ENCODE peak calls at places on chromosome 4, in five cellular contexts. One of them, this sample, is unnamed. For H3K4me1, the result is how much of the 10 kb centered on the place peaks cover.

GRCh38 chr4:158010346-158010745 is 162.5 kb downstream of the GASK1B start:
- DNase-seq in pancreas: no peak
- DNase-seq in upper lobe of left lung: no peak
- DNase-seq in body of pancreas: no peak
- DNase-seq in lung: no peak
- DNase-seq in this sample: no peak

GRCh38 chr4:84569009-84569408 is 13.9 kb upstream of the CDS1 start:
- DNase-seq in pancreas: no peak
- DNase-seq in upper lobe of left lung: no peak
- DNase-seq in body of pancreas: no peak
- DNase-seq in lung: no peak
- DNase-seq in this sample: no peak

GRCh38 chr4:96874657-96875056 is 1034.8 kb downstream of the PDHA2 start:
- DNase-seq in pancreas: no peak
- DNase-seq in upper lobe of left lung: no peak
- DNase-seq in body of pancreas: no peak
- DNase-seq in lung: no peak
- DNase-seq in this sample: no peak

GRCh38 chr4:23909671-23910070 is 19.8 kb upstream of the PPARGC1A start:
- DNase-seq in pancreas: no peak
- DNase-seq in upper lobe of left lung: no peak
- DNase-seq in body of pancreas: no peak
- DNase-seq in lung: no peak
- DNase-seq in this sample: no peak

GRCh38 chr4:102869569-102870227 is 906 bp downstream of the CISD2 start:
- DNase-seq in pancreas: no peak
- DNase-seq in upper lobe of left lung: no peak
- DNase-seq in body of pancreas: no peak
- DNase-seq in lung: no peak
- DNase-seq in this sample: no peak

GRCh38 chr4:79852305-79852730 is 220.7 kb downstream of the ANTXR2 start:
- DNase-seq in pancreas: no peak
- DNase-seq in upper lobe of left lung: peak
- DNase-seq in body of pancreas: peak
- DNase-seq in lung: peak
- DNase-seq in this sample: no peak

GRCh38 chr4:64360664-64361398 is 48.4 kb downstream of the TECRL start:
- DNase-seq in pancreas: no peak
- DNase-seq in upper lobe of left lung: no peak
- DNase-seq in body of pancreas: no peak
- DNase-seq in lung: no peak
- DNase-seq in this sample: no peak

GRCh38 chr4:99033956-99034355 is 38.4 kb downstream of the METAP1 start:
- DNase-seq in pancreas: no peak
- DNase-seq in upper lobe of left lung: no peak
- DNase-seq in body of pancreas: no peak
- DNase-seq in lung: no peak
- DNase-seq in this sample: no peak

GRCh38 chr4:101018836-101019235 is 328.5 kb downstream of the PPP3CA start:
- DNase-seq in pancreas: no peak
- DNase-seq in upper lobe of left lung: no peak
- DNase-seq in body of pancreas: no peak
- DNase-seq in lung: no peak
- DNase-seq in this sample: no peak

GRCh38 chr4:52983563-52984303 is 121.6 kb downstream of the RASL11B start:
- DNase-seq in pancreas: no peak
- DNase-seq in upper lobe of left lung: no peak
- DNase-seq in body of pancreas: peak
- DNase-seq in lung: no peak
- DNase-seq in this sample: peak

GRCh38 chr4:145486603-145487002 is 5.0 kb downstream of the SMAD1 start:
- DNase-seq in pancreas: no peak
- DNase-seq in upper lobe of left lung: no peak
- DNase-seq in body of pancreas: no peak
- DNase-seq in lung: no peak
- DNase-seq in this sample: no peak

GRCh38 chr4:86972997-86973396 is 38.2 kb downstream of the AFF1 start:
- DNase-seq in pancreas: no peak
- DNase-seq in upper lobe of left lung: peak
- DNase-seq in body of pancreas: peak
- DNase-seq in lung: peak
- DNase-seq in this sample: no peak
- H3K4me1 ChIP-seq in pancreas: under half
- H3K4me1 ChIP-seq in upper lobe of left lung: under half
- H3K4me1 ChIP-seq in body of pancreas: half or more
- H3K4me1 ChIP-seq in lung: under half
- H3K4me1 ChIP-seq in this sample: under half

GRCh38 chr4:1562771-1563170 is 121.3 kb downstream of the FAM53A start:
- DNase-seq in pancreas: no peak
- DNase-seq in upper lobe of left lung: no peak
- DNase-seq in body of pancreas: no peak
- DNase-seq in lung: no peak
- DNase-seq in this sample: no peak

GRCh38 chr4:1563768-1564485 is 120.2 kb downstream of the FAM53A start:
- DNase-seq in pancreas: no peak
- DNase-seq in upper lobe of left lung: no peak
- DNase-seq in body of pancreas: no peak
- DNase-seq in lung: no peak
- DNase-seq in this sample: no peak

GRCh38 chr4:1563241-1563640 is 120.9 kb downstream of the FAM53A start:
- DNase-seq in pancreas: no peak
- DNase-seq in upper lobe of left lung: no peak
- DNase-seq in body of pancreas: no peak
- DNase-seq in lung: no peak
- DNase-seq in this sample: no peak

GRCh38 chr4:1565598-1566295 is 118.4 kb downstream of the FAM53A start:
- DNase-seq in pancreas: peak
- DNase-seq in upper lobe of left lung: no peak
- DNase-seq in body of pancreas: no peak
- DNase-seq in lung: no peak
- DNase-seq in this sample: peak

GRCh38 chr4:1564535-1565375 is 119.4 kb downstream of the FAM53A start:
- DNase-seq in pancreas: no peak
- DNase-seq in upper lobe of left lung: no peak
- DNase-seq in body of pancreas: no peak
- DNase-seq in lung: no peak
- DNase-seq in this sample: no peak
- H3K4me1 ChIP-seq in pancreas: under half
- H3K4me1 ChIP-seq in upper lobe of left lung: under half
- H3K4me1 ChIP-seq in body of pancreas: under half
- H3K4me1 ChIP-seq in lung: under half
- H3K4me1 ChIP-seq in this sample: under half

DNA sequence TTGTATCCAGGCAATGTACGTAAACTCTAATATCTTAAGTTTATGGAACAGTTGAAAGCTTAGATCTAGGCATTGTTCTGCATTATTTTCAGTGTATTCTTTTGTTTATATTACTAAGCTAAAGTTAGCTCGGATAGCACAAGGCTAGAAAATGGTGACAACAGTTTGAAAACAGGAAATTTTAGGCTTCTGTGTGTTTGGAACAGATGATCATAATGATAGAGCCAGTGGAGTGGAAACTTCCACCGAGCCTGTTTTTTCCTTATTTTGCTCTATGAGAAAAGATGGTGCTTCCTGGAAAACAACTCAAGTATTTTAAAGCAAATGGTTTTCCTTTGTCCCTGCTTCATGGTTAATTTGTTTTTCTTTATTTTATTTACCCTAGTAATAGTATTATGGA is 70.8 kb downstream of the GAB1 start:
- DNase-seq in pancreas: no peak
- DNase-seq in upper lobe of left lung: no peak
- DNase-seq in body of pancreas: no peak
- DNase-seq in lung: no peak
- DNase-seq in this sample: no peak
- H3K4me1 ChIP-seq in pancreas: under half
- H3K4me1 ChIP-seq in upper lobe of left lung: half or more
- H3K4me1 ChIP-seq in body of pancreas: under half
- H3K4me1 ChIP-seq in lung: under half
- H3K4me1 ChIP-seq in this sample: under half

GRCh38 chr4:78650106-78651021 is 98.8 kb downstream of the ANXA3 start:
- DNase-seq in pancreas: no peak
- DNase-seq in upper lobe of left lung: no peak
- DNase-seq in body of pancreas: no peak
- DNase-seq in lung: no peak
- DNase-seq in this sample: no peak

GRCh38 chr4:78651250-78651860 is 99.8 kb downstream of the ANXA3 start:
- DNase-seq in pancreas: no peak
- DNase-seq in upper lobe of left lung: no peak
- DNase-seq in body of pancreas: no peak
- DNase-seq in lung: no peak
- DNase-seq in this sample: no peak

GRCh38 chr4:78654809-78655208 is 103.2 kb downstream of the ANXA3 start:
- DNase-seq in pancreas: no peak
- DNase-seq in upper lobe of left lung: no peak
- DNase-seq in body of pancreas: no peak
- DNase-seq in lung: no peak
- DNase-seq in this sample: no peak

GRCh38 chr4:78652282-78652876 is 100.8 kb downstream of the ANXA3 start:
- DNase-seq in pancreas: no peak
- DNase-seq in upper lobe of left lung: no peak
- DNase-seq in body of pancreas: no peak
- DNase-seq in lung: no peak
- DNase-seq in this sample: no peak

DNA sequence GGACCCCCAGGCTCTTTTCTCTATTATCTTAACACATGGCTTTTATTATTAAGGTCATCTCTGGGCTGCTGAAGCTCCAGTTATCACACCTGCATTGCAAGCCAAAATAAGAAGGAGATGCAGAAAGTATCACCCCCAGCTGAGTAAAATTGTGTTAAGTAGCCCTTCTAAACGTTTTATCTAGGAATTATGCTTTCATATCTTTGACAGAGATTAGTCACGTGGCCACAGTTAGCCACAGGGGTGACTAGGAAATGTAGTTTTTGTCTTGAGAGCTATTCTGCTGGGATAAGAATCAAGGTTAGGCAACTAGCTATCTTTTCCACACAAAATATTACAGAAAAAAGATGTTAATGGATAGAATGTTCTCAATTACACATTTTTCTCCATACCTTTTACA is 102.1 kb downstream of the ANXA3 start:
- DNase-seq in pancreas: no peak
- DNase-seq in upper lobe of left lung: no peak
- DNase-seq in body of pancreas: no peak
- DNase-seq in lung: no peak
- DNase-seq in this sample: no peak
- H3K4me1 ChIP-seq in pancreas: under half
- H3K4me1 ChIP-seq in upper lobe of left lung: under half
- H3K4me1 ChIP-seq in body of pancreas: under half
- H3K4me1 ChIP-seq in lung: under half
- H3K4me1 ChIP-seq in this sample: under half

GRCh38 chr4:6990661-6991060 is 52.5 kb upstream of the TADA2B start:
- DNase-seq in pancreas: no peak
- DNase-seq in upper lobe of left lung: no peak
- DNase-seq in body of pancreas: no peak
- DNase-seq in lung: no peak
- DNase-seq in this sample: no peak

GRCh38 chr4:6991771-6992557 is 51.2 kb upstream of the TADA2B start:
- DNase-seq in pancreas: no peak
- DNase-seq in upper lobe of left lung: no peak
- DNase-seq in body of pancreas: peak
- DNase-seq in lung: no peak
- DNase-seq in this sample: peak

GRCh38 chr4:6992728-6993655 is 50.2 kb upstream of the TADA2B start:
- DNase-seq in pancreas: no peak
- DNase-seq in upper lobe of left lung: peak
- DNase-seq in body of pancreas: peak
- DNase-seq in lung: no peak
- DNase-seq in this sample: peak

GRCh38 chr4:6989331-6989923 is 53.7 kb upstream of the TADA2B start:
- DNase-seq in pancreas: no peak
- DNase-seq in upper lobe of left lung: no peak
- DNase-seq in body of pancreas: no peak
- DNase-seq in lung: no peak
- DNase-seq in this sample: no peak

GRCh38 chr4:6991249-6991648 is 51.9 kb upstream of the TADA2B start:
- DNase-seq in pancreas: no peak
- DNase-seq in upper lobe of left lung: no peak
- DNase-seq in body of pancreas: no peak
- DNase-seq in lung: no peak
- DNase-seq in this sample: no peak
- H3K4me1 ChIP-seq in pancreas: under half
- H3K4me1 ChIP-seq in upper lobe of left lung: under half
- H3K4me1 ChIP-seq in body of pancreas: under half
- H3K4me1 ChIP-seq in lung: under half
- H3K4me1 ChIP-seq in this sample: under half

GRCh38 chr4:8780086-8780485 is 91.6 kb downstream of the HMX1 start:
- DNase-seq in pancreas: no peak
- DNase-seq in upper lobe of left lung: no peak
- DNase-seq in body of pancreas: no peak
- DNase-seq in lung: no peak
- DNase-seq in this sample: no peak

GRCh38 chr4:8778301-8778700 is 93.3 kb downstream of the HMX1 start:
- DNase-seq in pancreas: no peak
- DNase-seq in upper lobe of left lung: no peak
- DNase-seq in body of pancreas: no peak
- DNase-seq in lung: no peak
- DNase-seq in this sample: no peak

GRCh38 chr4:8779371-8779988 is 92.2 kb downstream of the HMX1 start:
- DNase-seq in pancreas: no peak
- DNase-seq in upper lobe of left lung: no peak
- DNase-seq in body of pancreas: peak
- DNase-seq in lung: no peak
- DNase-seq in this sample: no peak

GRCh38 chr4:8777320-8778196 is 94.1 kb downstream of the HMX1 start:
- DNase-seq in pancreas: peak
- DNase-seq in upper lobe of left lung: no peak
- DNase-seq in body of pancreas: no peak
- DNase-seq in lung: no peak
- DNase-seq in this sample: no peak

DNA sequence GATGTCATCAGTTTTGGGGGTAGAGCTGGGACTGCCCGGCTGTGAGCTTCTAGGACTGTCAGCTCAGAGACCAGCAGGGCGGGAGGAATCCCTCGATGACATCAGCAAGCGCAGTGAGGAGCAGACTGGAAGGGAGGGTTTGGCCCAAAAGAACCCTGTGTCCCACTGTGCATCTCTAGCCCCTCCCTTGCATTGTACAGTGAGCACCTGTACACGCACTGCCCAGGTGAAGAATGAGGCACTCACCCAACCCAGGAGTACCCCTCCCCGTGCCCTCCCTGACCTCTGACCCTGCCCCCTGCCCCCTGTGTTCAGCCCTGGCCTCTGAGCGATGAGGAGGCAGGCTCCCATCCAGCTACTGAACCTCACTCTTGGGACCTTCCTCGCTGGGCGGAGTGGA is 92.9 kb downstream of the HMX1 start:
- DNase-seq in pancreas: no peak
- DNase-seq in upper lobe of left lung: no peak
- DNase-seq in body of pancreas: no peak
- DNase-seq in lung: no peak
- DNase-seq in this sample: no peak
- H3K4me1 ChIP-seq in pancreas: under half
- H3K4me1 ChIP-seq in upper lobe of left lung: under half
- H3K4me1 ChIP-seq in body of pancreas: under half
- H3K4me1 ChIP-seq in lung: under half
- H3K4me1 ChIP-seq in this sample: under half

This sample was measured in CD4-positive, CD25-positive, alpha-beta regulatory T cell.